ENCODE peak calls at places on chromosome 9, in eight cellular contexts. Z is NCI-H1092 treated with DMSO at 0.1 percent for 48 hours, H is GM13976, O is NCI-H774, X is body of pancreas, W is HS-5, G is T-cell, E is GM23338. V is an unnamed sample.

GRCh38 chr9:94166237-94167054 is 82.2 kb downstream of the PTPDC1 start:
- DNase-seq in Z (peak), H (peak), O (peak), X (peak), W (peak), G (peak), E (peak), V (peak)

GRCh38 chr9:88313364-88314220 is 74.7 kb upstream of the SPIN1 start:
- DNase-seq in Z (no peak), H (no peak), O (no peak), X (no peak), W (no peak), G (no peak), E (peak), V (no peak)

GRCh38 chr9:18492612-18493011 is 18.7 kb downstream of the ADAMTSL1 start:
- DNase-seq in Z (no peak), H (no peak), O (no peak), X (no peak), W (no peak), G (no peak), E (no peak), V (no peak)

GRCh38 chr9:14258840-14259239 is 55.1 kb downstream of the NFIB start:
- DNase-seq in Z (no peak), H (no peak), O (no peak), X (no peak), W (no peak), G (no peak), E (no peak), V (no peak)

GRCh38 chr9:137305060-137305787 is 3.2 kb upstream of the NRARP start:
- DNase-seq in Z (peak), H (peak), O (peak), X (peak), W (no peak), G (peak), E (peak), V (no peak)

GRCh38 chr9:27227192-27227591 is 69.8 kb downstream of the EQTN start:
- DNase-seq in Z (no peak), H (no peak), O (no peak), X (no peak), W (peak), G (no peak), E (no peak), V (no peak)

GRCh38 chr9:120735415-120736126 is 21.3 kb upstream of the MEGF9 start:
- DNase-seq in Z (no peak), H (no peak), O (no peak), X (no peak), W (no peak), G (no peak), E (no peak), V (no peak)

GRCh38 chr9:34675874-34676273 is 13.4 kb upstream of the CCL27 start:
- DNase-seq in Z (no peak), H (no peak), O (no peak), X (no peak), W (no peak), G (no peak), E (no peak), V (no peak)

GRCh38 chr9:131228988-131229387 is 47.3 kb downstream of the FAM78A start:
- DNase-seq in Z (no peak), H (no peak), O (no peak), X (no peak), W (no peak), G (no peak), E (no peak), V (no peak)

GRCh38 chr9:98657897-98658296 is 50.8 kb downstream of the GABBR2 start:
- DNase-seq in Z (no peak), H (no peak), O (no peak), X (no peak), W (peak), G (no peak), E (no peak), V (no peak)

GRCh38 chr9:81303658-81304057 is 385.7 kb downstream of the TLE1 start:
- DNase-seq in Z (no peak), H (no peak), O (no peak), X (no peak), W (no peak), G (no peak), E (no peak), V (no peak)

GRCh38 chr9:87445646-87446045 is 52.0 kb upstream of the DAPK1 start:
- DNase-seq in Z (no peak), H (peak), O (no peak), X (peak), W (no peak), G (peak), E (peak), V (no peak)

GRCh38 chr9:91177661-91178280 is 183.9 kb downstream of the AUH start:
- DNase-seq in Z (no peak), H (no peak), O (no peak), X (no peak), W (no peak), G (peak), E (no peak), V (peak)

GRCh38 chr9:92963831-92964606 is 16.7 kb downstream of the FGD3 start:
- DNase-seq in Z (no peak), H (peak), O (no peak), X (peak), W (no peak), G (peak), E (no peak), V (no peak)

GRCh38 chr9:91937031-91937430 is 13.0 kb downstream of the ROR2 start:
- DNase-seq in Z (no peak), H (no peak), O (no peak), X (no peak), W (no peak), G (no peak), E (no peak), V (no peak)

GRCh38 chr9:124282442-124283231 is 24.9 kb downstream of the NEK6 start:
- DNase-seq in Z (no peak), H (no peak), O (no peak), X (peak), W (no peak), G (no peak), E (no peak), V (no peak)

GRCh38 chr9:73009649-73010288 is 56.9 kb upstream of the ALDH1A1 start:
- DNase-seq in Z (no peak), H (no peak), O (no peak), X (no peak), W (no peak), G (no peak), E (peak), V (no peak)

GRCh38 chr9:95574176-95574575 is 57.4 kb upstream of the PTCH1 start:
- DNase-seq in Z (no peak), H (no peak), O (peak), X (no peak), W (no peak), G (peak), E (no peak), V (no peak)

GRCh38 chr9:98707158-98708102 is 1.3 kb downstream of the GABBR2 start:
- DNase-seq in Z (peak), H (peak), O (peak), X (no peak), W (peak), G (no peak), E (peak), V (no peak)

GRCh38 chr9:104776787-104777186 is 12.9 kb downstream of the NIPSNAP3B start:
- DNase-seq in Z (no peak), H (no peak), O (no peak), X (no peak), W (no peak), G (no peak), E (no peak), V (no peak)

GRCh38 chr9:95204310-95204709 is 113.2 kb downstream of the FANCC start:
- DNase-seq in Z (no peak), H (no peak), O (no peak), X (no peak), W (no peak), G (no peak), E (no peak), V (no peak)

GRCh38 chr9:96655198-96655851 is at the start of gene PRXL2C:
- DNase-seq in Z (peak), H (peak), O (peak), X (peak), W (no peak), G (peak), E (peak), V (peak)

GRCh38 chr9:132012704-132013345 is 66.8 kb downstream of the MED27 start:
- DNase-seq in Z (no peak), H (no peak), O (no peak), X (no peak), W (no peak), G (no peak), E (no peak), V (no peak)

GRCh38 chr9:80547613-80548012 is 975.8 kb downstream of the TLE4 start:
- DNase-seq in Z (no peak), H (no peak), O (no peak), X (no peak), W (no peak), G (no peak), E (no peak), V (no peak)

GRCh38 chr9:121598167-121599000 is 53.0 kb upstream of the DAB2IP start:
- DNase-seq in Z (peak), H (no peak), O (no peak), X (peak), W (no peak), G (no peak), E (peak), V (peak)

GRCh38 chr9:111276723-111277122 is 53.3 kb downstream of the OR2K2 start:
- DNase-seq in Z (no peak), H (no peak), O (no peak), X (no peak), W (no peak), G (no peak), E (no peak), V (no peak)

GRCh38 chr9:115923903-115924668 is 229.5 kb upstream of the PAPPA start:
- DNase-seq in Z (no peak), H (no peak), O (no peak), X (peak), W (no peak), G (no peak), E (no peak), V (no peak)

GRCh38 chr9:134597957-134598883 is 43.4 kb upstream of the COL5A1 start:
- DNase-seq in Z (no peak), H (no peak), O (no peak), X (no peak), W (no peak), G (no peak), E (no peak), V (peak)

GRCh38 chr9:81394816-81395215 is 294.5 kb downstream of the TLE1 start:
- DNase-seq in Z (peak), H (no peak), O (no peak), X (no peak), W (no peak), G (no peak), E (no peak), V (no peak)

GRCh38 chr9:6931913-6932312 is 174.1 kb downstream of the KDM4C start:
- DNase-seq in Z (no peak), H (no peak), O (no peak), X (peak), W (peak), G (no peak), E (no peak), V (no peak)

GRCh38 chr9:81045658-81046057 is 643.7 kb downstream of the TLE1 start:
- DNase-seq in Z (no peak), H (no peak), O (no peak), X (no peak), W (no peak), G (no peak), E (no peak), V (no peak)

GRCh38 chr9:35538361-35539234 is 48.7 kb downstream of the RUSC2 start:
- DNase-seq in Z (no peak), H (no peak), O (no peak), X (no peak), W (no peak), G (no peak), E (peak), V (peak)

GRCh38 chr9:136201609-136202448 is 3.1 kb downstream of the LHX3 start:
- DNase-seq in Z (no peak), H (no peak), O (no peak), X (no peak), W (no peak), G (no peak), E (peak), V (no peak)

GRCh38 chr9:36150529-36151305 is 14.2 kb downstream of the GLIPR2 start:
- DNase-seq in Z (no peak), H (no peak), O (no peak), X (no peak), W (no peak), G (no peak), E (no peak), V (no peak)

GRCh38 chr9:136346157-136346481 is 17.4 kb downstream of the DNLZ start:
- DNase-seq in Z (no peak), H (no peak), O (no peak), X (no peak), W (no peak), G (no peak), E (no peak), V (no peak)

GRCh38 chr9:117278656-117279055 is 136.2 kb downstream of the ASTN2 start:
- DNase-seq in Z (peak), H (no peak), O (no peak), X (no peak), W (no peak), G (no peak), E (no peak), V (no peak)